ENCODE peak calls at places on chromosomes 12 and 14, in five cellular contexts. L is transverse colon, A is left ventricle myocardium inferior, B is ascending aorta, Q is cardiac muscle cell. D is an unnamed sample.

GRCh38 chr12:40444174-40444573 is 219.4 kb downstream of the LRRK2 start:
- DNase-seq in Q (no peak), B (no peak), A (no peak), L (no peak), D (no peak)

GRCh38 chr12:104956870-104957301 is 1.2 kb downstream of the SLC41A2 start:
- DNase-seq in Q (peak; percentile 66), B (no peak), A (no peak), L (no peak), D (no peak)

GRCh38 chr12:93403988-93404803 is 26.5 kb downstream of the NUDT4 start:
- DNase-seq in B (no peak), Q (peak; percentile 77), L (no peak), A (no peak), D (no peak)

GRCh38 chr12:11741434-11742092 is 92.1 kb downstream of the ETV6 start:
- DNase-seq in B (peak; percentile 52), Q (no peak), L (no peak), A (no peak), D (no peak)

GRCh38 chr14:47555333-47555732 is 120.1 kb downstream of the MDGA2 start:
- DNase-seq in A (no peak), L (no peak), B (no peak), Q (peak; percentile 24), D (no peak)

GRCh38 chr14:39430762-39431415 is 1.3 kb downstream of the FBXO33 start:
- DNase-seq in A (no peak), L (no peak), Q (no peak), B (no peak), D (peak; percentile 25)

GRCh38 chr12:132506328-132506727 is 16.4 kb downstream of the FBRSL1 start:
- DNase-seq in B (no peak), L (no peak), Q (no peak), A (no peak), D (no peak)

GRCh38 chr14:68470361-68470760 is 322.5 kb downstream of the ZFP36L1 start:
- DNase-seq in Q (no peak), L (no peak), A (no peak), B (no peak), D (no peak)

GRCh38 chr14:64516969-64517368 is 12.4 kb downstream of the ZBTB1 start:
- DNase-seq in B (no peak), L (no peak), Q (no peak), A (no peak), D (no peak)

GRCh38 chr14:64522591-64523355 is 17.8 kb upstream of the HSPA2 start:
- DNase-seq in L (no peak), A (no peak), B (no peak), Q (no peak), D (no peak)

GRCh38 chr14:64518229-64518628 is 13.7 kb downstream of the ZBTB1 start:
- DNase-seq in Q (no peak), A (no peak), L (no peak), B (no peak), D (no peak)

GRCh38 chr14:64525354-64525753 is 15.2 kb upstream of the HSPA2 start:
- DNase-seq in L (no peak), B (no peak), Q (no peak), A (no peak), D (no peak)

GRCh38 chr14:64520699-64521098 is 16.1 kb downstream of the ZBTB1 start:
- DNase-seq in A (no peak), B (no peak), L (no peak), Q (no peak), D (no peak)
- H3K4me1 ChIP-seq in A (peaks cover 39% of the 10 kb centered on the region), B (no peaks in the 10 kb centered on the region), L (peaks cover 21% of the 10 kb centered on the region), Q (no peaks in the 10 kb centered on the region), D (no peaks in the 10 kb centered on the region)

DNA sequence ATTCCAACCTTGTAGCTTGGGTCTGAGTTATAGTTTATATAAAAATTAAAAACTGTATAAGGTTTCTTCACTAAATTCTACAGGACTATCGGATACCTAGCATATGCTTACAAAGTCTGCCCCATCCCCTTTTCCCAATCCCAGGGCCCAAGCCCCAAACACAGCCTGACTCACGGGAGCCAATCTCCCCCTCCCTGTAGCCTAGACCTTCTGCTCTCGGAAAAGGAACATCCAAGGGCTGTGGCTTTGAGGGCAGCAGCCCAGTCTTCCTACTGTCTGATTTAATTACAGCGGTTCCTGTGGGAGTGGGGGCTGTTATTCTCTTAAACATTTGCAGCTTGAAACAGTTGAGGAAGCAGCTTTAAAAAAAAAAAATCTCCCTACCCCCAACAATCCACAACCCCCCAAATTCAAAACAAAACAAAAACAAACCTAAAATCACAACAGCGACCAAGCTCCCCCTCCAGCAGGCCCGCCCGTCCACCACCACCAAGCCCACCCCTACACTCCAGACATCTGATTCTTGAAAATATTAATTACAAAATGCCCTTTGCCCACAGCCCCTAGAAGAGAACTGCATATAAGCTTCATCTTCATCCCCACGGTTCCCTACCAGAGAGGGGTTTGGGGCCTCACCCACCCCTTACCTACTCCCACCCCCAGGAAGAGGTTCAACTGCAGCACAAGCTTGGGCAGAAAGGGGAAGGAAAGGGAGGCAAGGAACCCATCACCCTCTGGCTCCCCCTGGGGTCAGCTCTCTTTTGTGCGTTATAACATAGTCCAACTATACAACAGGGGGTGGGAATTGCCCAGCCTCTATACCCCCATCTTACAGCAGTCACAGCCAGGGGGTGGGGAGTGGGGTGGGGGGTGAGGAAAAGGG is 1.1 kb upstream of the PRKAG1 start:
- DNase-seq in B (no peak), A (no peak), L (peak; percentile 38), Q (peak; percentile 50), D (peak; percentile 61)
- TF ChIP-seq CTCF in B (peak; percentile 13), A (no peak), L (no peak), Q (peak; percentile 34), D (peak; percentile 48)

DNA sequence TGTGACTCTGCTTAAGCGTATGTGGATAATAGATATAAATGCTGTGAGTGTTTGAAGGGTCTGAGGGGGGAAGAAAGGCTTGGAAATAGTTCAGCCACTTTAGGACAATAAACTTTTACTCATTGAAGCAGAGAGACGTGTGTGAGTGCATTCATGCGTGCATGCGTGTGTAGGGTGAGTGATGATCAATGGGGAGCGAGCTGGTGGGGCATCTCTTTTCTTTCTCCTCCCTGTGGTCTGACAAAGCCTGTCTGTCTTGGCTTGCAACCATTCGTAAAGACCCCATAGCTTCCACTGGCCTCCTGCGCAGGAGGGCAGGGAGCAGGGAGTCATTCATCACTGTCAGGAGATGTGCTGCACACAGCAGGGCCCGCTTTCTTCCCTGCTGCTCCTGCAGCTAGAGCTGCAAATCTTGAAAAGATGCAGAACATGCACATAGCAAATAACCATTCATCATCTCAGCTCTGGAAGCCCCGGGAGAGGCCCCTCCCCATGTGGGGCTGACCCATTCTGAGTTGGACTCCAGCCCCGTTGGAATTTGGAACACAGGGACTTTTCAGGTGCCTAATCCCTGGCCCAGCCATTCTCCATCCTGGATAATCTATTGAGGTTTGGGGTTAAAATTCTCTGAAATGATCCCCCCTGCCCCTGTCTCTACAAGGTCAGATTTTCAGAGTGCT is 223.2 kb downstream of the PPM1H start:
- DNase-seq in B (no peak), Q (no peak), L (no peak), A (no peak), D (no peak)
- H3K4me1 ChIP-seq in B (no peaks in the 10 kb centered on the region), Q (no peaks in the 10 kb centered on the region), L (peaks cover 11% of the 10 kb centered on the region), A (peaks cover 29% of the 10 kb centered on the region), D (peaks cover 3% of the 10 kb centered on the region)

GRCh38 chr12:115404761-115405470 is 720.9 kb upstream of the TBX3 start:
- DNase-seq in A (no peak), B (no peak), Q (peak; percentile 90), L (no peak), D (no peak)
- TF ChIP-seq CTCF in A (no peak), B (no peak), Q (no peak), L (no peak), D (no peak)